ENCODE peak calls at places on chromosomes 3 and 15, in nine cellular contexts. P, Q, S, E, D, A, H, V and W are unnamed samples.

GRCh38 chr3:115040673-115041286 is 106.3 kb downstream of the ZBTB20 start:
- DNase-seq in S (no peak), D (peak; percentile 16), A (no peak), P (peak; percentile 48), E (peak; percentile 36), V (no peak), H (peak; percentile 68), Q (peak; percentile 72), W (peak; percentile 32)

GRCh38 chr3:149330609-149331008 is 2.8 kb downstream of the TM4SF18 start:
- DNase-seq in E (no peak), V (no peak), A (no peak), H (peak; percentile 26), S (no peak), Q (peak; percentile 27), P (no peak), D (no peak), W (no peak)

GRCh38 chr3:114384558-114384903 is 90.7 kb downstream of the TIGIT start:
- DNase-seq in V (no peak), A (no peak), Q (no peak), H (no peak), E (no peak), S (no peak), D (no peak), P (no peak), W (no peak)

GRCh38 chr15:85778107-85778776 is 16.5 kb downstream of the KLHL25 start:
- DNase-seq in Q (no peak), P (no peak), V (no peak), E (no peak), S (no peak), D (no peak), A (no peak), H (no peak), W (no peak)

GRCh38 chr3:133474251-133474801 is 74.5 kb downstream of the BFSP2 start:
- DNase-seq in H (peak; percentile 69), Q (peak; percentile 66), A (no peak), P (peak; percentile 67), E (peak; percentile 35), S (no peak), V (no peak), D (no peak), W (no peak)

GRCh38 chr3:56677286-56677685 is 5.8 kb downstream of the TASOR start:
- DNase-seq in H (no peak), Q (no peak), S (no peak), E (no peak), D (no peak), V (no peak), A (no peak), P (no peak), W (no peak)

GRCh38 chr3:171792549-171792948 is 17.7 kb downstream of the PLD1 start:
- DNase-seq in P (no peak), E (no peak), D (no peak), V (no peak), H (no peak), A (no peak), Q (no peak), S (no peak), W (no peak)

GRCh38 chr15:84976746-84977345 is 4.8 kb upstream of the PDE8A start:
- DNase-seq in V (no peak), S (no peak), Q (no peak), P (no peak), E (no peak), A (no peak), D (no peak), H (no peak), W (peak; percentile 60)

GRCh38 chr3:28247286-28247685 is 5.9 kb downstream of the CMC1 start:
- DNase-seq in E (no peak), A (no peak), Q (no peak), S (no peak), V (no peak), H (no peak), D (no peak), P (no peak), W (no peak)

GRCh38 chr15:23686466-23687142 is 501 bp downstream of the NDN start:
- DNase-seq in S (peak; percentile 26), P (peak; percentile 23), E (no peak), A (no peak), D (peak; percentile 14), Q (no peak), V (peak; percentile 44), H (peak; percentile 6), W (no peak)

GRCh38 chr3:76570436-76571057 is 469.4 kb upstream of the ROBO2 start:
- DNase-seq in P (peak; percentile 29), H (peak; percentile 34), E (peak; percentile 34), S (no peak), Q (peak; percentile 49), A (no peak), V (no peak), D (no peak), W (peak; percentile 19)
- TF ChIP-seq CTCF in P (peak; percentile 81), H (peak; percentile 62), E (peak; percentile 72), S (peak; percentile 85), Q (peak; percentile 53), A (peak; percentile 61), V (peak; percentile 48), D (peak; percentile 24), W (peak; percentile 48)

DNA sequence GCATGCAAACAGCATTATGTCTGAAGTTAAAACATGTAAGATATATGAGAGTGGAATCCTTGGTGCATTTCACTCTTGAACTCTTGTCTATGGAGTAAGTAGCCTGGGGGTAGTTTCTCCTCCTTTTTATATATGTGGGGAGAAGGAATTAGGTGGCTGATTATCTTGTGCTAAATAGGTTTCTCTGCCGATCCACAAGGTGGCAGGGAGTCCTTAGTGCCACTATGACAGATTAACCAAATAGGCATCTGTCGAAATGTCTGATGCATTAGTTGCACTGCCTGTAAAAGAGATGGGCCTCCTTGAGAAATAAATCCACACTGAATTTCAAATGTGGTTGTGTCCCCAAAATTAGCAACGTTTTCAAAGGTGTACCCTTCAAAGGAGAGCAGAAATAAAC is 170.1 kb downstream of the CNTN4 start:
- DNase-seq in S (no peak), D (no peak), E (no peak), P (no peak), A (no peak), V (no peak), Q (no peak), H (no peak), W (no peak)
- TF ChIP-seq CTCF in S (peak; percentile 51), D (no peak), E (no peak), P (no peak), A (no peak), V (peak; percentile 43), Q (no peak), H (no peak), W (no peak)

GRCh38 chr15:45167631-45168205 is 20.0 kb downstream of the SHF start:
- DNase-seq in D (no peak), E (no peak), H (no peak), V (no peak), P (no peak), A (no peak), Q (no peak), S (no peak), W (no peak)
- TF ChIP-seq CTCF in D (peak; percentile 8), E (no peak), H (no peak), V (no peak), P (no peak), A (no peak), Q (no peak), S (no peak), W (no peak)

GRCh38 chr3:143119009-143119914 is at the start of gene CHST2:
- DNase-seq in S (peak; percentile 83), V (peak; percentile 79), A (peak; percentile 85), H (peak; percentile 78), E (peak; percentile 84), Q (peak; percentile 78), D (peak; percentile 81), P (peak; percentile 84), W (peak; percentile 95)
- TF ChIP-seq CTCF in S (peak; percentile 14), V (no peak), A (no peak), H (peak; percentile 4), E (no peak), Q (no peak), D (no peak), P (no peak), W (no peak)

GRCh38 chr15:79132361-79132760 is 41.8 kb upstream of the RASGRF1 start:
- DNase-seq in Q (no peak), A (no peak), S (no peak), H (no peak), V (no peak), E (no peak), D (no peak), P (no peak), W (no peak)

GRCh38 chr15:79128556-79128955 is 38.0 kb upstream of the RASGRF1 start:
- DNase-seq in H (no peak), S (no peak), P (no peak), A (no peak), D (no peak), E (no peak), V (no peak), Q (no peak), W (no peak)

GRCh38 chr15:79129235-79129634 is 38.7 kb upstream of the RASGRF1 start:
- DNase-seq in A (no peak), Q (no peak), P (no peak), D (no peak), S (no peak), H (no peak), V (no peak), E (no peak), W (no peak)

GRCh38 chr15:79132770-79133169 is 42.2 kb upstream of the RASGRF1 start:
- DNase-seq in Q (no peak), P (no peak), E (no peak), H (no peak), V (no peak), S (no peak), A (no peak), D (no peak), W (no peak)

GRCh38 chr15:79130535-79131130 is 40.1 kb upstream of the RASGRF1 start:
- DNase-seq in E (no peak), S (no peak), A (no peak), V (no peak), P (no peak), H (no peak), D (no peak), Q (no peak), W (no peak)
- TF ChIP-seq CTCF in E (peak; percentile 14), S (peak; percentile 62), A (no peak), V (peak; percentile 68), P (no peak), H (no peak), D (peak; percentile 61), Q (no peak), W (no peak)